ENCODE peak calls at places on chromosomes 16 and 17, in nine cellular contexts. One of them, this sample, is unnamed.
A peak's percentile ranks its signal among the peaks of the same experiment; 100 is the strongest.

GRCh38 chr17:19647697-19648474 is 665 bp upstream of the ALDH3A2 start:
- DNase-seq in GM10248: peak; percentile 46
- DNase-seq in MCF 10A: peak; percentile 82
- DNase-seq in cardiac muscle cell: peak; percentile 59
- DNase-seq in progenitor cell of endocrine pancreas: peak; percentile 20
- DNase-seq in neural progenitor cell: peak; percentile 82
- DNase-seq in astrocyte of the spinal cord: peak; percentile 76
- DNase-seq in prostate gland: peak; percentile 45
- DNase-seq in transverse colon: peak; percentile 65
- DNase-seq in this sample: peak; percentile 88

GRCh38 chr16:87571868-87572244 is 30.5 kb upstream of the JPH3 start:
- DNase-seq in GM10248: no peak
- DNase-seq in MCF 10A: no peak
- DNase-seq in cardiac muscle cell: no peak
- DNase-seq in progenitor cell of endocrine pancreas: no peak
- DNase-seq in neural progenitor cell: no peak
- DNase-seq in astrocyte of the spinal cord: no peak
- DNase-seq in prostate gland: no peak
- DNase-seq in transverse colon: no peak
- DNase-seq in this sample: no peak

GRCh38 chr16:75377971-75378386 is 55.3 kb downstream of the CFDP1 start:
- DNase-seq in GM10248: no peak
- DNase-seq in MCF 10A: peak; percentile 93
- DNase-seq in cardiac muscle cell: no peak
- DNase-seq in progenitor cell of endocrine pancreas: no peak
- DNase-seq in neural progenitor cell: peak; percentile 83
- DNase-seq in astrocyte of the spinal cord: peak; percentile 98
- DNase-seq in prostate gland: peak; percentile 21
- DNase-seq in transverse colon: no peak
- DNase-seq in this sample: peak; percentile 89

GRCh38 chr16:71734511-71734910 is 10.0 kb upstream of the PHLPP2 start:
- DNase-seq in GM10248: no peak
- DNase-seq in MCF 10A: no peak
- DNase-seq in cardiac muscle cell: no peak
- DNase-seq in progenitor cell of endocrine pancreas: no peak
- DNase-seq in neural progenitor cell: peak; percentile 45
- DNase-seq in astrocyte of the spinal cord: no peak
- DNase-seq in prostate gland: no peak
- DNase-seq in transverse colon: no peak
- DNase-seq in this sample: no peak

GRCh38 chr16:87722590-87723223 is 43.1 kb downstream of the KLHDC4 start:
- DNase-seq in GM10248: no peak
- DNase-seq in MCF 10A: no peak
- DNase-seq in cardiac muscle cell: no peak
- DNase-seq in progenitor cell of endocrine pancreas: no peak
- DNase-seq in neural progenitor cell: no peak
- DNase-seq in astrocyte of the spinal cord: no peak
- DNase-seq in prostate gland: no peak
- DNase-seq in transverse colon: no peak
- DNase-seq in this sample: no peak

GRCh38 chr17:32558997-32559650 is 72.3 kb downstream of the CDK5R1 start:
- DNase-seq in GM10248: peak; percentile 77
- DNase-seq in MCF 10A: no peak
- DNase-seq in cardiac muscle cell: no peak
- DNase-seq in progenitor cell of endocrine pancreas: no peak
- DNase-seq in neural progenitor cell: no peak
- DNase-seq in astrocyte of the spinal cord: no peak
- DNase-seq in prostate gland: no peak
- DNase-seq in transverse colon: no peak
- DNase-seq in this sample: no peak

GRCh38 chr16:85539084-85539483 is 74.0 kb upstream of the GSE1 start:
- DNase-seq in GM10248: no peak
- DNase-seq in MCF 10A: no peak
- DNase-seq in cardiac muscle cell: no peak
- DNase-seq in progenitor cell of endocrine pancreas: no peak
- DNase-seq in neural progenitor cell: no peak
- DNase-seq in astrocyte of the spinal cord: no peak
- DNase-seq in prostate gland: no peak
- DNase-seq in transverse colon: no peak
- DNase-seq in this sample: no peak

GRCh38 chr16:10609410-10609774 is 29.0 kb upstream of the EMP2 start:
- DNase-seq in GM10248: no peak
- DNase-seq in MCF 10A: no peak
- DNase-seq in cardiac muscle cell: no peak
- DNase-seq in progenitor cell of endocrine pancreas: no peak
- DNase-seq in neural progenitor cell: no peak
- DNase-seq in astrocyte of the spinal cord: peak; percentile 77
- DNase-seq in prostate gland: no peak
- DNase-seq in transverse colon: no peak
- DNase-seq in this sample: no peak

GRCh38 chr17:27458524-27458908 is 2.3 kb downstream of the KSR1 start:
- DNase-seq in GM10248: no peak
- DNase-seq in MCF 10A: no peak
- DNase-seq in cardiac muscle cell: no peak
- DNase-seq in progenitor cell of endocrine pancreas: no peak
- DNase-seq in neural progenitor cell: no peak
- DNase-seq in astrocyte of the spinal cord: peak; percentile 39
- DNase-seq in prostate gland: no peak
- DNase-seq in transverse colon: no peak
- DNase-seq in this sample: no peak

GRCh38 chr16:67672739-67673662 is 6.4 kb downstream of the C16orf86 start:
- DNase-seq in GM10248: peak; percentile 84
- DNase-seq in MCF 10A: peak; percentile 83
- DNase-seq in cardiac muscle cell: peak; percentile 68
- DNase-seq in progenitor cell of endocrine pancreas: no peak
- DNase-seq in neural progenitor cell: peak; percentile 80
- DNase-seq in astrocyte of the spinal cord: peak; percentile 72
- DNase-seq in prostate gland: peak; percentile 54
- DNase-seq in transverse colon: peak; percentile 79
- DNase-seq in this sample: no peak

GRCh38 chr16:72844225-72844920 is 203.6 kb downstream of the ZFHX3 start:
- DNase-seq in GM10248: peak; percentile 30
- DNase-seq in MCF 10A: no peak
- DNase-seq in cardiac muscle cell: peak; percentile 59
- DNase-seq in progenitor cell of endocrine pancreas: no peak
- DNase-seq in neural progenitor cell: peak; percentile 43
- DNase-seq in astrocyte of the spinal cord: no peak
- DNase-seq in prostate gland: no peak
- DNase-seq in transverse colon: no peak
- DNase-seq in this sample: no peak

GRCh38 chr17:9544221-9544620 is 31.4 kb downstream of the STX8 start:
- DNase-seq in GM10248: no peak
- DNase-seq in MCF 10A: no peak
- DNase-seq in cardiac muscle cell: no peak
- DNase-seq in progenitor cell of endocrine pancreas: no peak
- DNase-seq in neural progenitor cell: peak; percentile 8
- DNase-seq in astrocyte of the spinal cord: no peak
- DNase-seq in prostate gland: no peak
- DNase-seq in transverse colon: no peak
- DNase-seq in this sample: no peak

GRCh38 chr17:57379237-57380054 is 123.1 kb downstream of the MSI2 start:
- DNase-seq in GM10248: no peak
- DNase-seq in MCF 10A: no peak
- DNase-seq in cardiac muscle cell: peak; percentile 71
- DNase-seq in progenitor cell of endocrine pancreas: no peak
- DNase-seq in neural progenitor cell: peak; percentile 66
- DNase-seq in astrocyte of the spinal cord: peak; percentile 27
- DNase-seq in prostate gland: no peak
- DNase-seq in transverse colon: no peak
- DNase-seq in this sample: no peak

GRCh38 chr17:19248923-19249574 is 11.9 kb downstream of the EPN2 start:
- DNase-seq in GM10248: no peak
- DNase-seq in MCF 10A: no peak
- DNase-seq in cardiac muscle cell: no peak
- DNase-seq in progenitor cell of endocrine pancreas: no peak
- DNase-seq in neural progenitor cell: no peak
- DNase-seq in astrocyte of the spinal cord: peak; percentile 88
- DNase-seq in prostate gland: peak; percentile 74
- DNase-seq in transverse colon: peak; percentile 27
- DNase-seq in this sample: no peak

DNA sequence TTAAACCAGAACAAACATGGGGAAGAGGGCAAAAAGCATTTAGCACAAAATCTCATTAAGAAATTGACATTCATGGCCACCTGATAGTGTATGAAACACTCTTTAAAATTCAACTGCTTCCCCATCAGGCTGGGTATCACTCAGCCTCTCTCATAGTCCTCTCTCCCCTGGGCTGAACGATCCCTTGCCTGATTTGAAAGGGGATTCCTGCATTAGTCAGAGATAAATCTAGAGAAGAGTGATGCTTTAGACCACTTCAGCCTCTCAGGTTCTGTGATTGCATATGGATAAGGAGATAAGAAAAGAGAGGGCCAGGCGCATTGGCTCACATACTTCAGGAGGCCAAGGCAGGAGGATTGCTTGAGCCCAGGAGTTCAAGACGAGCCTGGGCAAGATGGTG is 280.0 kb downstream of the SOX9 start:
- DNase-seq in GM10248: no peak
- DNase-seq in MCF 10A: no peak
- DNase-seq in cardiac muscle cell: no peak
- DNase-seq in progenitor cell of endocrine pancreas: no peak
- DNase-seq in neural progenitor cell: no peak
- DNase-seq in astrocyte of the spinal cord: no peak
- DNase-seq in prostate gland: no peak
- DNase-seq in transverse colon: no peak
- DNase-seq in this sample: no peak
- TF ChIP-seq CTCF in GM10248: no peak
- TF ChIP-seq CTCF in MCF 10A: no peak
- TF ChIP-seq CTCF in cardiac muscle cell: no peak
- TF ChIP-seq CTCF in progenitor cell of endocrine pancreas: no peak
- TF ChIP-seq CTCF in neural progenitor cell: no peak
- TF ChIP-seq CTCF in astrocyte of the spinal cord: no peak
- TF ChIP-seq CTCF in prostate gland: no peak
- TF ChIP-seq CTCF in transverse colon: no peak
- TF ChIP-seq CTCF in this sample: no peak

DNA sequence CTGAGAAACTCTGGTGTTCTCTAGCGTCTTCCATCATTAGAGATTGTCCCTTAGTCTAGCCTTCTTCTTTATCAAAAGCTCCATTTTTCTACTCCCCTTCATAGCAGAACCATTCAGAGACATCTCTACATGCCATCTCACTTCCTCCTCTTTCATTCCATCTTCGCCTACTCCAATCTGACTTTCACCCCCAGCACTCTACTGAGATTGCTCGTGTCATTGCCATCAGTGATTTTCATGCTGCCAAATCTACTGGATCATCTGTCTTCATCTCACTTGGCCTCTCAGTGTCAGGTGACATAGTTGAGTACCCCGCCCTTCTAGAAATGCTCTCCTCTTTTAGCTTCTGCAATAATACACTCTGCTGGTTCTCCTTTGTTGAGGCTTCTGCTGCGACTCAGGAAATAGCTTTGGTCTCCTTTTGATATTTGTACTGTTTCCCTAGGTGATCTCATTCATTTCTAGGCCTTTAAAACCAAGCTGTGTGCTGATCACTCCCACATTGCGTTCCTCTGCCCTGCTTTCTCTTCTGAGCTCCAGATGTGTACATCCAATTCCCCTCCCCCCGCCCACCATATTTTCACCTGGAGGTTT is 119.1 kb downstream of the FTO start:
- DNase-seq in GM10248: peak; percentile 22
- DNase-seq in MCF 10A: no peak
- DNase-seq in cardiac muscle cell: no peak
- DNase-seq in progenitor cell of endocrine pancreas: no peak
- DNase-seq in neural progenitor cell: no peak
- DNase-seq in astrocyte of the spinal cord: peak; percentile 76
- DNase-seq in prostate gland: no peak
- DNase-seq in transverse colon: no peak
- DNase-seq in this sample: no peak
- TF ChIP-seq CTCF in GM10248: no peak
- TF ChIP-seq CTCF in MCF 10A: no peak
- TF ChIP-seq CTCF in cardiac muscle cell: no peak
- TF ChIP-seq CTCF in progenitor cell of endocrine pancreas: no peak
- TF ChIP-seq CTCF in neural progenitor cell: no peak
- TF ChIP-seq CTCF in astrocyte of the spinal cord: no peak
- TF ChIP-seq CTCF in prostate gland: no peak
- TF ChIP-seq CTCF in transverse colon: no peak
- TF ChIP-seq CTCF in this sample: no peak

DNA sequence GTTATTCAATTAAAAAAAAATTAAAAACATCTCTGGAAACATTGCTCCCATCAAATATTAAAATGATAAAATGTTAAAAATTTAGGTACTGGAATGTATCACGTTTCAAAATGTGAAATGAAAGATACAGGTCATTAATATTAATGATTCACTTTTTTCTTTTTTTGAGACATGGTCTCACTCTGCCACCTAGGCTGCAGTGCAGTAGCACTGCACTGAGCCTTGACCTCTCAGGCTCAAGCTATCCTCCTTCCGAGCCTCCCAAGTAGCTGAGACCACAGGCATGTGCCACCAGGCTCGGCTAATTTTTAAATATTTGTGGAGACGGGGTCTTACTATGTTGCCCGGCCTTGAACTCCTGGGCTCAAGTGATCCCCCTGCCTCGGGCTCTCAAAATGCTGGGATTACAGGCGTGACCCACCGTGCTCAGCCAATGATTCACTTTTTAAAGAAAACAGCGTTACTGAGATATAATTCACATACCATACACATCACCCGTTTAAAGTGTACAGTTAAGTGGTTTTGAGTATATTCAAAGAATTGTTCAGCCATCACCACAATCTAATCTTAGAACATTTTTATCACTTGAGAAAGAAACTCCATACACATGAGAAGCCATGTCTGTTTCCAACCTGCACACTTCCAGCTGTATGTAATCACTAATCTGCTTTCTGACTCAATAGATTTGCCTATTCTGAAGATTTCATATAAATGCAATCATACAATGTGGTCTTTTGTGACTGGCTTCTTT is 19.1 kb upstream of the NETO2 start:
- DNase-seq in GM10248: no peak
- DNase-seq in MCF 10A: no peak
- DNase-seq in cardiac muscle cell: no peak
- DNase-seq in progenitor cell of endocrine pancreas: no peak
- DNase-seq in neural progenitor cell: no peak
- DNase-seq in astrocyte of the spinal cord: no peak
- DNase-seq in prostate gland: no peak
- DNase-seq in transverse colon: no peak
- DNase-seq in this sample: no peak
- TF ChIP-seq CTCF in GM10248: no peak
- TF ChIP-seq CTCF in MCF 10A: no peak
- TF ChIP-seq CTCF in cardiac muscle cell: peak; percentile 5
- TF ChIP-seq CTCF in progenitor cell of endocrine pancreas: no peak
- TF ChIP-seq CTCF in neural progenitor cell: no peak
- TF ChIP-seq CTCF in astrocyte of the spinal cord: no peak
- TF ChIP-seq CTCF in prostate gland: no peak
- TF ChIP-seq CTCF in transverse colon: no peak
- TF ChIP-seq CTCF in this sample: no peak

DNA sequence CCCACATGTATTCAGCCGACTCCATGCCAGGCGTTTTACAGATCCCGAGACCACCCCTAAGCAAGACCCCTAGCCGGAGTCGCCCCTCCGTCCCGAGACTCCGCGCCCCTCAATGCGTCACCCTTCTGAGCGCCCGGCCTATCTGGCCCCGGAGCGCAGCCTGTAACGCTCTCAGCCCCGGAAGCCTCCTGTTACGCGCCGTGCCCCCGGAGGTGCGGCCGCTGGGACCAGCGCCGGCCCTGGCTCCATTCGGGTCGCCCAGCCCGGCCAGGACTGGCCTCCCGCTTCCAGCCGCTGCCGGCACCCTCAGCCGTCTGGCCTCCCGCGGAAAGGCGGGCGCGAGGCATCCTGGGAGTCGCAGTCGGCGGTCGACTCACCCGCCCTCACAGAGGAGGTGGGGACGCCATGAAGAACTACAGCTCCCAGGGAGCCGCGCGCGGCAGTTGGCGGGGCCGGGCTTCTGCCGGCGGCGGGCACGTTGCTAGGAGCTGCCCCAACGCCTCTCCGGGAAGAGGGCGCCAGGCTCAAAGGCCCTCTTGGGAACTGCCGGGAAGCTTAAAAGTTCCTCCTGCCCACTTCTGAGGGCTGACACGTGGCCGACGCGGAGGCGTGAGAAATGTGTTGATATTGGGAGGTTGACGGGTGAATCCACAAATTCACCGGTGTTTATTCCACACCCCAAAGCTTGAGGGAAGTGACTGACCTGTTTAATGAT is at the start of gene FBF1:
- DNase-seq in GM10248: peak; percentile 99
- DNase-seq in MCF 10A: peak; percentile 96
- DNase-seq in cardiac muscle cell: peak; percentile 96
- DNase-seq in progenitor cell of endocrine pancreas: peak; percentile 91
- DNase-seq in neural progenitor cell: peak; percentile 97
- DNase-seq in astrocyte of the spinal cord: peak; percentile 95
- DNase-seq in prostate gland: peak; percentile 93
- DNase-seq in transverse colon: peak; percentile 96
- DNase-seq in this sample: peak; percentile 98
- TF ChIP-seq CTCF in GM10248: no peak
- TF ChIP-seq CTCF in MCF 10A: no peak
- TF ChIP-seq CTCF in cardiac muscle cell: no peak
- TF ChIP-seq CTCF in progenitor cell of endocrine pancreas: peak; percentile 13
- TF ChIP-seq CTCF in neural progenitor cell: no peak
- TF ChIP-seq CTCF in astrocyte of the spinal cord: no peak
- TF ChIP-seq CTCF in prostate gland: no peak
- TF ChIP-seq CTCF in transverse colon: no peak
- TF ChIP-seq CTCF in this sample: peak; percentile 15

This sample was measured in osteocyte.